ENCODE peak calls at places on chromosomes 6 and 20, in nine cellular contexts. J is HCT116; K is lower lobe of right lung; O is CD8-positive, alpha-beta T cell; Z is pancreas; S is fibroblast of the aortic adventitia; U is hepatocyte; F is CD8-positive, alpha-beta memory T cell; G is GM12865. P is an unnamed sample.

GRCh38 chr6:52576392-52577021 is 353 bp downstream of the TRAM2 start:
- DNase-seq in J (peak; percentile 65), K (no peak), O (peak; percentile 34), Z (no peak), S (peak; percentile 76), U (peak; percentile 88), F (no peak), G (peak; percentile 92), P (peak; percentile 41)

GRCh38 chr6:152462716-152463115 is 174.4 kb downstream of the SYNE1 start:
- DNase-seq in J (no peak), K (no peak), O (no peak), Z (no peak), S (no peak), U (no peak), F (no peak), G (no peak), P (peak; percentile 6)

GRCh38 chr20:37267684-37268313 is 6.2 kb upstream of the GHRH start:
- DNase-seq in J (no peak), K (no peak), O (no peak), Z (no peak), S (no peak), U (no peak), F (no peak), G (no peak), P (no peak)

GRCh38 chr6:42028234-42029061 is 21.9 kb upstream of the TAF8 start:
- DNase-seq in J (no peak), K (peak; percentile 64), O (no peak), Z (no peak), S (peak; percentile 85), U (peak; percentile 67), F (no peak), G (no peak), P (no peak)

GRCh38 chr6:41836022-41836659 is 48.6 kb downstream of the TOMM6 start:
- DNase-seq in J (no peak), K (no peak), O (no peak), Z (no peak), S (peak; percentile 4), U (no peak), F (no peak), G (no peak), P (peak; percentile 53)

GRCh38 chr20:51641866-51642265 is 99.3 kb upstream of the NFATC2 start:
- DNase-seq in J (no peak), K (no peak), O (no peak), Z (no peak), S (no peak), U (no peak), F (no peak), G (no peak), P (no peak)

GRCh38 chr6:104887350-104887749 is 27.6 kb upstream of the HACE1 start:
- DNase-seq in J (no peak), K (no peak), O (no peak), Z (no peak), S (peak; percentile 38), U (peak; percentile 63), F (no peak), G (peak; percentile 23), P (peak; percentile 28)

GRCh38 chr6:113489946-113490345 is 367.2 kb upstream of the MARCKS start:
- DNase-seq in J (no peak), K (no peak), O (no peak), Z (no peak), S (peak; percentile 39), U (no peak), F (no peak), G (no peak), P (no peak)

GRCh38 chr6:108565091-108565766 is 4.5 kb downstream of the FOXO3 start:
- DNase-seq in J (no peak), K (no peak), O (no peak), Z (no peak), S (no peak), U (no peak), F (no peak), G (peak; percentile 89), P (peak; percentile 86)

GRCh38 chr6:134047673-134048072 is 4.8 kb downstream of the SLC2A12 start:
- DNase-seq in J (no peak), K (no peak), O (no peak), Z (no peak), S (no peak), U (no peak), F (no peak), G (no peak), P (no peak)

GRCh38 chr6:11536795-11537194 is 754 bp upstream of the TMEM170B start:
- DNase-seq in J (no peak), K (peak; percentile 46), O (no peak), Z (peak; percentile 56), S (no peak), U (peak; percentile 12), F (no peak), G (peak; percentile 12), P (no peak)

GRCh38 chr20:40673442-40673841 is 15.6 kb downstream of the MAFB start:
- DNase-seq in J (no peak), K (no peak), O (no peak), Z (no peak), S (no peak), U (no peak), F (no peak), G (no peak), P (no peak)

GRCh38 chr20:56166781-56167465 is 81.6 kb upstream of the MC3R start:
- DNase-seq in J (no peak), K (no peak), O (no peak), Z (no peak), S (no peak), U (no peak), F (no peak), G (no peak), P (no peak)

GRCh38 chr6:46098678-46099077 is 31.1 kb upstream of the ENPP4 start:
- DNase-seq in J (peak; percentile 51), K (peak; percentile 55), O (no peak), Z (peak; percentile 87), S (no peak), U (peak; percentile 11), F (no peak), G (no peak), P (no peak)

GRCh38 chr6:132132911-132133639 is 181.9 kb upstream of the CCN2 start:
- DNase-seq in J (no peak), K (no peak), O (no peak), Z (no peak), S (peak; percentile 67), U (no peak), F (no peak), G (no peak), P (no peak)

GRCh38 chr6:56335733-56336132 is 88.4 kb upstream of the COL21A1 start:
- DNase-seq in J (peak; percentile 59), K (no peak), O (no peak), Z (no peak), S (peak; percentile 92), U (no peak), F (no peak), G (no peak), P (no peak)

GRCh38 chr6:75296811-75297779 is 12.5 kb upstream of the TMEM30A start:
- DNase-seq in J (peak; percentile 65), K (no peak), O (no peak), Z (no peak), S (peak; percentile 81), U (peak; percentile 73), F (no peak), G (peak; percentile 77), P (peak; percentile 71)

GRCh38 chr6:87155920-87156600 is 695 bp downstream of the ZNF292 start:
- DNase-seq in J (no peak), K (peak; percentile 66), O (peak; percentile 40), Z (peak; percentile 69), S (peak; percentile 35), U (peak; percentile 67), F (peak; percentile 62), G (peak; percentile 48), P (peak; percentile 15)

GRCh38 chr6:31079656-31080261 is 32.6 kb downstream of the C6orf15 start:
- DNase-seq in J (peak; percentile 38), K (peak; percentile 63), O (peak; percentile 57), Z (peak; percentile 71), S (peak; percentile 75), U (peak; percentile 82), F (peak; percentile 36), G (peak; percentile 71), P (no peak)

GRCh38 chr6:36607782-36608386 is 13.7 kb downstream of the SRSF3 start:
- DNase-seq in J (no peak), K (no peak), O (no peak), Z (peak; percentile 53), S (peak; percentile 54), U (no peak), F (no peak), G (no peak), P (no peak)

GRCh38 chr6:147741419-147741818 is 232.9 kb downstream of the SAMD5 start:
- DNase-seq in J (no peak), K (peak; percentile 57), O (no peak), Z (no peak), S (no peak), U (no peak), F (no peak), G (no peak), P (no peak)

GRCh38 chr6:34546551-34547321 is 9.4 kb downstream of the SPDEF start:
- DNase-seq in J (no peak), K (peak; percentile 69), O (no peak), Z (peak; percentile 87), S (peak; percentile 23), U (peak; percentile 42), F (no peak), G (no peak), P (no peak)

GRCh38 chr20:3671986-3672863 is 9.0 kb upstream of the GFRA4 start:
- DNase-seq in J (no peak), K (peak; percentile 42), O (no peak), Z (no peak), S (no peak), U (no peak), F (no peak), G (no peak), P (no peak)
- H3K4me3 ChIP-seq in J (no peak overlapping the region), K (peak overlapping the region; percentile 11), O (no peak overlapping the region), Z (no peak overlapping the region), S (no peak overlapping the region), U (no peak overlapping the region), F (no peak overlapping the region), G (no peak overlapping the region), P (peak overlapping the region; percentile 45)

GRCh38 chr20:45341939-45342862 is 6.0 kb downstream of the SDC4 start:
- DNase-seq in J (no peak), K (peak; percentile 74), O (no peak), Z (peak; percentile 85), S (peak; percentile 67), U (peak; percentile 90), F (no peak), G (no peak), P (no peak)
- H3K4me3 ChIP-seq in J (peak overlapping the region; percentile 18), K (peak overlapping the region; percentile 82), O (no peak overlapping the region), Z (no peak overlapping the region), S (peak overlapping the region; percentile 43), U (peak overlapping the region; percentile 4), F (no peak overlapping the region), G (no peak overlapping the region), P (no peak overlapping the region)

DNA sequence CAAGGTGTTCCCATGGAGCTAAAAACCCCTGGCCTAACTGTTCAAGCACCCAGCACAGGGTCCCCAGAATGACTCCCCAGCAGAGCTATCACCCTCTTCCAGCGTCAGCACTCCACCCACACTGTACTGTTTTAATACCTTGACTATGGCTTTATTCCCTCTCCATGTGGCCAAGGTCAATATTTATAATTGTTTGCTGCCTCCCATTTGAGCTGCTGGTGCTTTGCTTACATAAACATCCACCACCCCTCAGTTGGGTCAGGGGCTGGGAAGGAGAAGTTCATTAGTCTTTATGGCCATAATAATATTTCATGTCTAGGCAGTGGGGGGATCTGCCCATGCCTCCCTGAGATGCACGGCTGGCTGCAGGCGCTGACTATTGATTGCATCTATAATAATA is 41.8 kb upstream of the SAYSD1 start:
- DNase-seq in J (no peak), K (no peak), O (no peak), Z (no peak), S (no peak), U (no peak), F (no peak), G (no peak), P (no peak)
- H3K4me3 ChIP-seq in J (no peak overlapping the region), K (no peak overlapping the region), O (no peak overlapping the region), Z (no peak overlapping the region), S (no peak overlapping the region), U (no peak overlapping the region), F (no peak overlapping the region), G (no peak overlapping the region), P (no peak overlapping the region)

GRCh38 chr6:43313813-43314212 is 5.2 kb upstream of the CRIP3 start:
- DNase-seq in J (no peak), K (no peak), O (no peak), Z (no peak), S (no peak), U (no peak), F (no peak), G (no peak), P (no peak)
- H3K4me3 ChIP-seq in J (no peak overlapping the region), K (no peak overlapping the region), O (no peak overlapping the region), Z (no peak overlapping the region), S (no peak overlapping the region), U (no peak overlapping the region), F (no peak overlapping the region), G (no peak overlapping the region), P (no peak overlapping the region)

P was measured in Jurkat, Clone E6-1.